ENCODE peak calls at places on chromosomes 13 and 19, in ten cellular contexts. L is GM23338, Q is stomach, N is H1, U is GM12892, F is SK-N-SH, A is HCT116, B is vagina, R is upper lobe of left lung, T is HepG2. J is an unnamed sample.

GRCh38 chr19:4639531-4640246 is 373 bp downstream of the TNFAIP8L1 start:
- DNase-seq in R (peak), L (no peak), U (no peak), A (no peak), Q (no peak), T (peak), B (no peak), N (no peak), F (peak), J (peak)

GRCh38 chr13:24615114-24615513 is 65.1 kb upstream of the ATP12A start:
- DNase-seq in F (no peak), U (no peak), A (no peak), Q (no peak), R (no peak), T (no peak), L (no peak), B (no peak), N (no peak), J (no peak)

GRCh38 chr19:29634002-29634401 is 27.9 kb downstream of the POP4 start:
- DNase-seq in R (no peak), A (no peak), L (no peak), F (no peak), U (no peak), Q (no peak), T (no peak), N (no peak), B (no peak), J (no peak)

GRCh38 chr13:76210262-76210661 is 574.1 kb downstream of the LMO7 start:
- DNase-seq in Q (no peak), A (no peak), R (no peak), B (no peak), N (no peak), F (no peak), T (no peak), L (no peak), U (no peak), J (no peak)

GRCh38 chr13:44244288-44244687 is 129.3 kb upstream of the SERP2 start:
- DNase-seq in L (no peak), T (no peak), B (no peak), Q (no peak), F (no peak), U (no peak), R (no peak), A (peak), N (no peak), J (no peak)

GRCh38 chr13:110217811-110218210 is 89.1 kb downstream of the COL4A1 start:
- DNase-seq in Q (no peak), A (no peak), N (no peak), F (no peak), T (no peak), L (no peak), U (no peak), B (no peak), R (no peak), J (no peak)

GRCh38 chr13:106088094-106088493 is 447.4 kb downstream of the EFNB2 start:
- DNase-seq in B (no peak), Q (no peak), U (no peak), F (no peak), N (no peak), L (no peak), A (no peak), T (no peak), R (no peak), J (no peak)

GRCh38 chr19:17590780-17591688 is 35.6 kb downstream of the COLGALT1 start:
- DNase-seq in B (no peak), R (no peak), U (no peak), N (no peak), L (no peak), Q (no peak), T (no peak), A (no peak), F (no peak), J (no peak)

GRCh38 chr19:36819130-36819630 is 19.0 kb downstream of the ZNF790 start:
- DNase-seq in L (peak), R (no peak), Q (no peak), U (no peak), A (no peak), F (no peak), B (no peak), T (no peak), N (no peak), J (no peak)

GRCh38 chr13:91459485-91459884 is 61.1 kb downstream of the GPC5 start:
- DNase-seq in Q (no peak), N (no peak), F (no peak), T (peak), B (no peak), L (no peak), R (no peak), U (no peak), A (no peak), J (no peak)

GRCh38 chr13:86725105-86725504 is 925.9 kb upstream of the SLITRK6 start:
- DNase-seq in L (peak), U (no peak), Q (no peak), F (peak), A (no peak), B (no peak), R (no peak), T (no peak), N (peak), J (no peak)

GRCh38 chr19:13117176-13117771 is 734 bp upstream of the TRMT1 start:
- DNase-seq in Q (no peak), A (peak), U (no peak), F (no peak), N (no peak), T (no peak), B (no peak), R (no peak), L (no peak), J (no peak)

GRCh38 chr19:46785980-46786235 is 2.5 kb downstream of the SLC1A5 start:
- DNase-seq in F (no peak), R (no peak), T (no peak), U (no peak), Q (no peak), L (no peak), N (no peak), A (no peak), B (no peak), J (no peak)
- TF ChIP-seq POLR2AphosphoS5 in F (no peak), R (no peak), T (no peak), U (peak), Q (no peak), L (no peak), N (no peak), A (no peak), B (no peak), J (no peak)

DNA sequence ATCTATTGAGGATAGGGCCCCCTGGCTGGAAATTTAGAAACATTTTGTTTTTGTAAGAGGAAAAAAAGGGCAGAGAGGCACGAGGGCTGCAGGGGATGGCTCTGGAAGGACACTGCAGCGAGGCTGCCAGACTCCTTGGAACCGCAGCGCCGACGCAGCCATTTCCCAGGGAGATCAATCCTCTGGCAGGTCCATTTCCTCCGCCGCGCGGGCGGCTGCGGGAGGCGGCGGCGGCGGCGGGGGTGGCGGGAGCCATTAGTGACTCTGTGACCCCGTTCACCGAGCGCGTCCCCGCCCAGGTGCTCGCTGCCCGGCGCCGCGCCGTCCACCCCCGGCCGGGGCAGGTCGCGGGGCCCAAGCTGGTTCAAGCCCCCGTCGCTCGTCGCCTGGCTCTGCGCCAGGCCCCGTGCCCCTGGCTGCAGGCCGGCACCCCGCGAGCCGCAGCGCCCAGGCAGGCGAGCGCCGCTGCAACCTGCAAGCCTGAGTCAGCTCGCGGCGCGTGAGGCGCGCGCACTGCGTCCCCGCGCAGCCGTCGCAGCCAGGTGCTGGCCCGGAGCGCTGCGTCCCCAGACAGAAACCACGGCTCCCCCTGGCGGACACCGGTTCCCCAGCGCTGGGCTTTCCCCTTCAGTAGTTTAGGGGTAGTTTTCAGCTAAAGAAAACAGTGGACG is 192.6 kb downstream of the KATNAL1 start:
- DNase-seq in B (no peak), Q (peak), R (peak), L (peak), T (peak), A (peak), F (peak), U (peak), N (peak), J (peak)
- TF ChIP-seq POLR2AphosphoS5 in B (no peak), Q (peak), R (peak), L (peak), T (peak), A (peak), F (no peak), U (peak), N (peak), J (peak)

GRCh38 chr19:6213266-6213595 is 66.5 kb downstream of the MLLT1 start:
- DNase-seq in N (no peak), F (peak), A (no peak), B (no peak), L (no peak), Q (no peak), U (no peak), R (peak), T (no peak), J (peak)

GRCh38 chr19:6215701-6216235 is 64.0 kb downstream of the MLLT1 start:
- DNase-seq in F (peak), B (no peak), L (no peak), T (no peak), A (no peak), N (no peak), U (no peak), Q (no peak), R (peak), J (peak)

GRCh38 chr19:6216236-6216995 is 63.4 kb downstream of the MLLT1 start:
- DNase-seq in N (no peak), L (no peak), A (no peak), F (peak), Q (no peak), T (no peak), B (no peak), R (peak), U (peak), J (peak)

GRCh38 chr19:6213696-6214585 is 65.8 kb downstream of the MLLT1 start:
- DNase-seq in R (peak), B (no peak), Q (no peak), U (peak), N (no peak), F (peak), L (no peak), A (no peak), T (no peak), J (no peak)

DNA sequence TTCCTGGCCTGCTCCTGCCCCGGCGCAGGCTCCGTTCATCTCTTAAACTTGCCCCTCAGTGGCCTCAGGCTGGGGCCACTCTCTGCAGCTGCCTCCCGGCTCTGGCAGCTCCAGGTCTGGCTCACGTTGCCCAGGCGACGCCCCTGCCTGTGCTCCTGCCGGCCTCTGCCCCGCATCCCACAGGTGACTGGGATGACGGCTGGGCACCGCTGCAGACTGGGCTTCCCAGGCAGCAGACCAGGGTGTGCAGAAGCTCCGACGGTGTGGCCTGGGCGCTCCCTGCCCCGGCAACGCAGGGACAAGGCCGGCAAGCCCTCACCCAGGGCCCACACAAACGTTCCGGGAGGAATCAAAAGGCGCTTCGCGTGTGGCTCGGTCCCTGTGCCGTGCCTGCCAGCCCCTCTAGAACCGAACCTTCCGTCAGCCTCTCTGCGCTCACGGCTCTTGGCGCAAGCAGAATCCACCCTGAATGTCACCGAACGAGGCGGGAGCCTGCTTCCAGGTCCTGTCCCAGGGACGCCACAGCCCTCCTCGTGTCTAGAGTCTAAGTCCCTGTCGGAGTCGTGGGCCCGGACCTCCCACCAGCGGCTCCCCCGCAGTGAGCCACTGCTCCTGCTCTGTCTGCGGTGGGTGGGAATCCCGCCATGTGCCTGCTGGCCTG is 64.8 kb downstream of the MLLT1 start:
- DNase-seq in U (no peak), R (peak), T (no peak), L (no peak), B (no peak), N (no peak), Q (no peak), F (no peak), A (no peak), J (no peak)
- TF ChIP-seq POLR2AphosphoS5 in U (no peak), R (no peak), T (no peak), L (no peak), B (no peak), N (no peak), Q (no peak), F (no peak), A (no peak), J (no peak)

DNA sequence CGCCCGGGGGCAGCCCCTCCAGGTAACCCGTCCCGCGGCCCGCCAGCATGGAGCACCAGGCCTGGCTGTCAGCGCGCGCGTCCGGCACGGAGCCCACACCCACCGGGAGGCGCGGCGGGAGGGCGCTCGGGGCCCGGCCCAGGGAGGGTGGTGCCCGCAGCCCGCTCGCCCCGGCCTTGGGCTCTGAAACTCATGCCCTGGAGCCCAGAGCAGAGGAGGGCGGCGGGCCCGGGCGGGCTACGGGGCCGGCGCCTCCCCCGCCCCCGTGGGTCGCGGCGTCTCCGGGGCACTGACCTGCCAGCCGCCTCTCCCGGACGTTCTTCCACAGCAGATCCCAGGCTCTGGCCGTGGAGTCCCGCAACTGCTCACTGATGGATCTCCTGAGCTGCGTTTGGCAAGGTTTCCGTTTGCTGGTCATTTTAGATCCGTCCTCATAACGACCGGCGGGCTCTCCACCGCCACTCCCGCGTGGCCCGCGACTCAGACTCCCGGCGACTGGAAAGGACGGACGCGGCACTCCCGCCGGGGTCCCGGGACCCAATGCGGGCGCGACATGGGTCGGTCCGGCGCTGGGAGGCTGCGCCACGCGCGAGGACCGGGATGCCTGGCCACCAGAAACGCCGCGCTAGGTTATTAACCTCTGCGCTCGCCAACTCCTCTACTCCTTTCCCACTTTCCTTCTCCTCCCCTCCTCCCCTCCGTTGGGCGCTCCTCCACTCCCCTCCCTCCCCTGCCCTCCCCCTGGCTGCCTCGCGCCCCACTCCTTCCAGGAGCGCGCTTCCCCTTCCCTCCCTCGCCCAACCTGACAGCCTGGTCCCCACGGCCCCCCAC is 64.7 kb upstream of the STARD13 start:
- DNase-seq in L (peak), N (no peak), A (no peak), R (peak), F (peak), U (no peak), B (no peak), Q (peak), T (no peak), J (peak)
- TF ChIP-seq POLR2AphosphoS5 in L (no peak), N (no peak), A (no peak), R (peak), F (no peak), U (no peak), B (no peak), Q (no peak), T (no peak), J (peak)

GRCh38 chr13:62631614-62632013 is 1216.0 kb upstream of the PCDH20 start:
- DNase-seq in N (no peak), T (no peak), Q (no peak), U (no peak), B (no peak), A (no peak), F (no peak), L (no peak), R (no peak), J (no peak)

GRCh38 chr13:62627226-62627625 is 1211.6 kb upstream of the PCDH20 start:
- DNase-seq in T (no peak), Q (no peak), R (peak), L (no peak), N (no peak), A (no peak), U (no peak), B (no peak), F (no peak), J (peak)

GRCh38 chr13:62629618-62630017 is 1214.0 kb upstream of the PCDH20 start:
- DNase-seq in Q (peak), A (no peak), B (no peak), F (no peak), U (no peak), L (no peak), R (no peak), T (no peak), N (no peak), J (no peak)

GRCh38 chr13:62633448-62633847 is 1217.8 kb upstream of the PCDH20 start:
- DNase-seq in T (no peak), N (no peak), F (no peak), U (no peak), Q (no peak), B (no peak), R (no peak), A (no peak), L (no peak), J (no peak)

GRCh38 chr13:62631124-62631523 is 1215.5 kb upstream of the PCDH20 start:
- DNase-seq in Q (no peak), R (no peak), A (no peak), U (no peak), L (no peak), B (no peak), T (no peak), F (no peak), N (no peak), J (no peak)
- TF ChIP-seq POLR2AphosphoS5 in Q (no peak), R (no peak), A (no peak), U (no peak), L (no peak), B (no peak), T (no peak), F (no peak), N (no peak), J (no peak)

DNA sequence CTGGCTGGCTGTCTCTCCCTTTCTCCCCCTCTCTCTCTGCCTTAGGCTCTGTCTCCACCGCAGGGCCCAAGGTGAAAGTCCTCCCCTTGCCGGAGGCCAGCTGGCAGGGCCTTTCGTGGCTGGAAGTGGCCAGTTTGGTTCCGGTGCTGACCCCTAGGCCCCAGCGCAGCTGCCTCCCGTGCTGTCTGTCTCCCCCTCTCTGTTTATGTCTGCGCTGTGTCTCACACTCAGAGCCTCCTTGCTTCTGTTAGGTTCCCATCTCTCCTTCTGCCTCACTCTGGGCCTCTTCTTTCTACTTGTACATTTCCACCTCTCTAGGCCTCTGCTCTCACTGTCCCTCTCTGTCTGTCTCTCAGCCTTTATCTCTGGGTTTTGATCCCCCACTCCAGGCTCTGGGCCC is 13.1 kb downstream of the CCDC97 start:
- DNase-seq in L (no peak), U (no peak), T (no peak), R (no peak), A (no peak), N (no peak), Q (no peak), F (no peak), B (no peak), J (no peak)
- TF ChIP-seq POLR2AphosphoS5 in L (no peak), U (no peak), T (no peak), R (no peak), A (no peak), N (no peak), Q (no peak), F (no peak), B (no peak), J (peak)

DNA sequence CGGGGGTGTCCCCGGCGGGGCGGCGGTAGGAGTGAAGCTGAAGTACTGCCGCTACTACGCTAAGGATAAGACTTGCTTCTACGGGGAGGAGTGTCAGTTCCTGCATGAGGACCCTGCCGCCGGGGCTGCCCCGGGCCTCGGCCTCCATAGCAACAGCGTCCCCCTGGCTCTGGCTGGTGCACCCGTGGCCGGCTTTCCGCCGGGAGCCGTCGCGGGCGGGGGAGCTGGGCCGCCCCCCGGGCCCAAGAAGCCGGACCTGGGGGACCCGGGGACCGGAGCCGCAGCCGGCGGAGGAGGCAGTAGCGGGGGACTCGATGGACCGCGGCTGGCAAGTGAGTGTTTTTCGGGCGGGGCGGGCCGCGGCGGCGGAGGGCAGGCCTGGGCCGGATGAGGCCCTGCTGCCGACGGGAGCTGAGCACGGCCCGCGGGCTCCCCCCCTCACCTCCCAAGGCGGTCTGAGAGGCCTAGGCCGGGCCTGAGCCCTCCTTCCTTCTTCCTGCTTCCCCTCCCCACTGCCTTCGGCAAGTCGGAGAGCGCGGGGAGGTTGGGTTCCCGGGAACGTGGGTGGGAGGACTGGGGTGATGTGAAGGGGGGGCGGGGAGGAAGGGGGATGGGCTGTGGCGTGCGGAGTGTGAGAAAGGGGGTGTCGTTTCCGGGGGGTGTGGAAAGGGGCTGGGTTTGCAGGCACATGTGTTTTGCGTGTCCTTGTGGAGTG is 568 bp downstream of the PAN3 start:
- DNase-seq in Q (peak), A (peak), T (peak), B (no peak), N (peak), U (peak), L (peak), F (peak), R (peak), J (peak)
- TF ChIP-seq POLR2AphosphoS5 in Q (peak), A (peak), T (peak), B (no peak), N (peak), U (peak), L (peak), F (peak), R (peak), J (peak)

GRCh38 chr13:42553098-42554046 is 20.6 kb upstream of the TNFSF11 start:
- DNase-seq in Q (no peak), B (no peak), F (no peak), A (no peak), U (no peak), N (no peak), L (no peak), R (no peak), T (no peak), J (no peak)
- TF ChIP-seq POLR2AphosphoS5 in Q (no peak), B (no peak), F (no peak), A (no peak), U (no peak), N (no peak), L (no peak), R (no peak), T (no peak), J (no peak)

GRCh38 chr13:47218611-47219010 is 321.8 kb upstream of the HTR2A start:
- DNase-seq in T (no peak), R (no peak), Q (no peak), N (no peak), F (no peak), A (no peak), B (no peak), L (no peak), U (no peak), J (no peak)

GRCh38 chr13:47215741-47216140 is 318.9 kb upstream of the HTR2A start:
- DNase-seq in Q (no peak), L (peak), R (no peak), F (no peak), N (peak), T (no peak), A (no peak), U (no peak), B (no peak), J (no peak)

GRCh38 chr13:47220453-47221150 is 323.7 kb upstream of the HTR2A start:
- DNase-seq in U (no peak), N (no peak), R (no peak), B (no peak), F (no peak), A (no peak), Q (no peak), T (no peak), L (peak), J (no peak)

GRCh38 chr13:47213057-47213456 is 316.2 kb upstream of the HTR2A start:
- DNase-seq in T (no peak), Q (no peak), A (no peak), B (no peak), U (no peak), L (no peak), R (no peak), F (no peak), N (no peak), J (no peak)

GRCh38 chr13:47216176-47216822 is 319.4 kb upstream of the HTR2A start:
- DNase-seq in B (no peak), Q (no peak), T (no peak), R (no peak), A (no peak), F (no peak), N (no peak), L (no peak), U (no peak), J (no peak)
- TF ChIP-seq POLR2AphosphoS5 in B (no peak), Q (no peak), T (no peak), R (no peak), A (no peak), F (no peak), N (no peak), L (no peak), U (no peak), J (no peak)